ENCODE peak calls at places on chromosome 20, in five cellular contexts. F is HepG2, K is NT2/D1, Y is GM12878, J is H1. S is an unnamed sample.

GRCh38 chr20:20820104-20820503 is 107.7 kb upstream of the RALGAPA2 start:
- DNase-seq in J (peak), Y (no peak), K (no peak), F (peak), S (peak)

GRCh38 chr20:24235740-24236139 is 233.7 kb upstream of the SYNDIG1 start:
- DNase-seq in F (no peak), Y (no peak), K (no peak), J (no peak), S (no peak)

GRCh38 chr20:63978319-63979220 is 872 bp downstream of the SAMD10 start:
- DNase-seq in F (peak), K (no peak), Y (no peak), J (peak), S (peak)

GRCh38 chr20:56412949-56413348 is 889 bp downstream of the CASS4 start:
- DNase-seq in Y (no peak), K (no peak), F (no peak), J (no peak), S (no peak)

GRCh38 chr20:45181639-45182038 is 6.9 kb downstream of the PI3 start:
- DNase-seq in K (peak), J (no peak), Y (no peak), F (no peak), S (no peak)

GRCh38 chr20:33659341-33660034 is 2.6 kb upstream of the C20orf144 start:
- DNase-seq in J (no peak), K (no peak), F (no peak), Y (no peak), S (no peak)

GRCh38 chr20:39553120-39553519 is 591.0 kb downstream of the DHX35 start:
- DNase-seq in J (no peak), K (no peak), Y (no peak), F (no peak), S (no peak)

GRCh38 chr20:235891-236290 is 8.8 kb downstream of the DEFB129 start:
- DNase-seq in K (no peak), Y (no peak), F (no peak), J (no peak), S (no peak)

GRCh38 chr20:19222520-19223040 is 10.1 kb downstream of the SLC24A3 start:
- DNase-seq in F (no peak), K (no peak), J (no peak), Y (no peak), S (no peak)

GRCh38 chr20:51639206-51639832 is 96.8 kb upstream of the NFATC2 start:
- DNase-seq in K (peak), Y (no peak), J (peak), F (peak), S (peak)

GRCh38 chr20:30486103-30486478 is 771.4 kb upstream of the DEFB115 start:
- DNase-seq in J (peak), K (no peak), Y (no peak), F (no peak), S (no peak)

GRCh38 chr20:58042626-58043025 is 185.8 kb downstream of the ANKRD60 start:
- DNase-seq in F (no peak), K (no peak), J (peak), Y (no peak), S (no peak)

GRCh38 chr20:63270606-63271325 is 1.8 kb upstream of the ARFGAP1 start:
- DNase-seq in F (no peak), Y (no peak), J (no peak), K (no peak), S (no peak)

GRCh38 chr20:10793741-10794140 is 119.9 kb upstream of the JAG1 start:
- DNase-seq in F (no peak), Y (no peak), K (no peak), J (peak), S (no peak)

GRCh38 chr20:38633577-38634093 is 32.0 kb downstream of the ARHGAP40 start:
- DNase-seq in K (peak), Y (no peak), J (peak), F (peak), S (peak)

GRCh38 chr20:48921168-48921882 is at the start of gene ARFGEF2:
- DNase-seq in K (peak), J (peak), F (peak), Y (peak), S (peak)

GRCh38 chr20:51230727-51231126 is 207.8 kb upstream of the KCNG1 start:
- DNase-seq in F (no peak), Y (no peak), K (no peak), J (no peak), S (no peak)

DNA sequence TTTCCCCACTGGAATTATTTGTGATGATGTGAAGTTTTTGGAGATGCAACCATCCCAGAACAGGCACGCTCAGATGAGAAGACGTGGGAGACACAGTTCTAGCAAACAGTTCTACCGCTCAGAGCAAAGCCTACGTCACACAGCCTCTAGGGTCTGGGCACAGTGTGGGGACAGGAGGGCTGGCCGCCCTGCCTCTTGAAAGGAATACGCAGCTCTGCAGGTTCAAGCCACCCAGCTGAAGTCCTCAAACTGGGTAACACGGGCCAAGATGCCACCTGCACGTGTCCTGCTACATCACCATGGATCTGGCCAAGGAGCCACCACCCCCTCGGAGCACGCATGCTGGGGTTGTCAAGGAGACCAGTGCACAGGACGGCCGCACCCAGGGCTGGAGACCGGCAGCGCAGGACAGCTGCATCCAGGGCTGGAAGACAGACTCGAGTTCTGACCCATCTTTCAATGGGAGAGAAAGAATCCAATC is 75.0 kb downstream of the NOL4L start:
- DNase-seq in J (no peak), Y (no peak), F (no peak), K (no peak), S (no peak)
- TF ChIP-seq SUZ12 in J (no peak), Y (no peak), F (no peak), K (no peak), S (no peak)

DNA sequence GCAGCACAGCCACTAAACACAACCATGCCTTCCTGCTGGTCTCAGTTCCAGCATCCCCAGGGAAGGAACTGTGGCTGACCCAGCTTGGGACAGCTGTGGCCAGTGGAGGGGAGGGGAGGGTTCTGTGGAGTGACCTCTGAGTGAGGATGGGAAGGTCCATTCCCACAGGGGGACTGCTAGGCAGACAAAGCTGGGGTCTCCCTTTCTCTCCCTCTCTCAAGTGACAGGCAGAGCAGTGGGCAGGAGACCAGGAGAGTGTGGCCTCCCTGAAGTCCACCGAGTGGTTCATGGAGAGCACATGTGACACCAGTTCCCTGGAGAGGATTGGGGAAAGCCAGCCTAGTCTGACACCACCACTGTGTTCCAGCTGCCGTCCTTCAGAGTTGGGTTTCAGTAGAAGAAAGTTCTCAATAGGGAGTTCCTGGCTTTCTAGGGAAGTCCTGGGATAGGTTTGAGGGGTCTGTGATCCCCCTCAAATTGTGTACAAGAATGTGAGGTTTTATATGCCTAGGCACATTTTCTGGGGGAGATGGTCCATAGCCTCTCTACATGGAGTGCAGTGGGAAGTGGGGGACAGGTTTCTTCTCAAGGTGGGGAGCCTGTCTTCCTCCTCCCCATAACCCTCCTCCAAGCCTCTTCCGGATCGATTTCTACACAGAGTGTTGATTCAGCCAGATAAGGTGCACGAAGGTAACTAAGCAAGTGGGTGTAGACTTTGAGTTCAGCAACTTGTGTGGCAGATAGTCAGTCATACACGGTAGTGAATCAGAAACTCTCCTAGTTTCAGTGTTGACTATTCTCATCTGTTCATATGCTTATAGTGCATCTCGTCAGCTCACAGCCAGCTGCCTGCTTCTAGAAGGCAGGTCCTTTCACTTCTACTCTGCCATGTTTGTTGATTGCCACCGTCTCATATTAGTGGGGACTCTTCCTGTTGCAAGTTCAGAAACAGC is 18.9 kb downstream of the MANBAL start:
- DNase-seq in K (no peak), Y (peak), J (no peak), F (no peak), S (no peak)
- TF ChIP-seq SUZ12 in K (no peak), Y (no peak), J (no peak), F (no peak), S (no peak)

GRCh38 chr20:46930940-46931339 is 36.3 kb downstream of the EYA2 start:
- DNase-seq in Y (no peak), K (no peak), F (no peak), J (no peak), S (no peak)

GRCh38 chr20:46931699-46932098 is 37.1 kb downstream of the EYA2 start:
- DNase-seq in K (no peak), Y (no peak), J (no peak), F (no peak), S (no peak)

GRCh38 chr20:46929902-46930301 is 35.3 kb downstream of the EYA2 start:
- DNase-seq in J (no peak), K (no peak), Y (no peak), F (no peak), S (no peak)

GRCh38 chr20:46933150-46933549 is 38.5 kb downstream of the EYA2 start:
- DNase-seq in J (no peak), Y (no peak), K (no peak), F (no peak), S (no peak)

GRCh38 chr20:46928580-46929132 is 34.0 kb downstream of the EYA2 start:
- DNase-seq in F (no peak), Y (no peak), J (no peak), K (peak), S (no peak)
- TF ChIP-seq SUZ12 in F (no peak), Y (no peak), J (no peak), K (no peak), S (no peak)

GRCh38 chr20:41367956-41368355 is 1.3 kb upstream of the EMILIN3 start:
- DNase-seq in J (no peak), Y (no peak), F (no peak), K (no peak), S (no peak)
- TF ChIP-seq SUZ12 in J (no peak), Y (no peak), F (no peak), K (no peak), S (no peak)

DNA sequence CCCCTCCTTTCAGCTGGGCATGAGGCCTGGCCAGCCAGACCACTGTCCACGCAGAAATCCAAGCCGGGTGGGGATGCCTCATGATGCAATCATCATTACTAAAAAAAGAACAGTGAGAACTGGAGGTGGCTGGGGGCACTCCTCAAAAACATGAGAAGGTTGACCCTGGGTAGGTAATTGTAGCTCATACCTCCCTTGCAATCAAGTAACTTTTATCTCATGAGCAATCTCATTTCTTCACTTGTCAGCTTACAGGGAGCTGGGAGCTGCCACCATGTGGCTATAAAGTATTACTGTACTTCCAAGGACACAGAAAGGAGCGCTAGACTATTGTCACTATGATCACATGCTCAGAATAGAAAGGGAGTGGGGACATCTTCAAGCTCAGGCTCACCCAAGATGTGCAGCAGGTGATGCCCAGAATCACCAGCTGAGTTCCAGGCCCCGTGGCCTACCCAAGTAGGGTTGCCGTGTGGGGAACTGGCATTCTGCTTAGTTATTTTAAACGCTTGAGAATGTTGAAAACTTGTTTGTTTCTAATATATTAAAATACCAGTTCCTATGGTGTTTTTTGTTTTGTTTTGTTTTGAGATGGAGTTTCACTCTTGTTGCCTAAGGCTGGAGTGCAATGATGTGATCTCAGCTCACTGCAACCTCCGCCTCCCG is 3.0 kb upstream of the CDH26 start:
- DNase-seq in Y (no peak), J (no peak), K (no peak), F (peak), S (peak)
- TF ChIP-seq SUZ12 in Y (no peak), J (no peak), K (no peak), F (no peak), S (no peak)

DNA sequence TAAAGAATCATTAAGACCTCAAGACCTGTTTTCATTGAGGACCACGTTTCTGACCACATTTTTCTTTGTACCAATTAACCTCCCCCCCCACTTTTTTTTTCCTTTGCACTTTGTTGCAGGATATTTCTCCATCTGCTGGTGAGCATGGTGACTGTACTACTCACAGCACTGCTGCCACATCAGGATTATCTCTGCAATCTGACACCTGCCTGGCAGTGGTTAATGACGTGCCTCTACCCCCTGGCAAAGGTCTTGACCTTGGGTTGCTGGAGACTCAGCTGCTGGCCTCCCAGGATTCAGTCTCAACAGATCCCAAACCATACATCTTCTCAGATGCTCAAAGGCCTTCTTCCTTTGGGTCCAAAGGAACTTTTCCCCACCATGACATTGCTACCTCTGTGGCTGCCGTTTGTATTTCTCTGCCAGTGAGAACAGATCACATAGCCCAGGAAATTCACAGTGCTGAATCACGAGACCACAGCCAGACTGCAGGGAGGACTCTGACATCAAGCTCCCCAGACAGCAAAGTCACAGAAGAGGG is 46.6 kb upstream of the EDN3 start:
- DNase-seq in K (no peak), F (no peak), Y (no peak), J (no peak), S (no peak)
- TF ChIP-seq SUZ12 in K (no peak), F (no peak), Y (no peak), J (no peak), S (no peak)

DNA sequence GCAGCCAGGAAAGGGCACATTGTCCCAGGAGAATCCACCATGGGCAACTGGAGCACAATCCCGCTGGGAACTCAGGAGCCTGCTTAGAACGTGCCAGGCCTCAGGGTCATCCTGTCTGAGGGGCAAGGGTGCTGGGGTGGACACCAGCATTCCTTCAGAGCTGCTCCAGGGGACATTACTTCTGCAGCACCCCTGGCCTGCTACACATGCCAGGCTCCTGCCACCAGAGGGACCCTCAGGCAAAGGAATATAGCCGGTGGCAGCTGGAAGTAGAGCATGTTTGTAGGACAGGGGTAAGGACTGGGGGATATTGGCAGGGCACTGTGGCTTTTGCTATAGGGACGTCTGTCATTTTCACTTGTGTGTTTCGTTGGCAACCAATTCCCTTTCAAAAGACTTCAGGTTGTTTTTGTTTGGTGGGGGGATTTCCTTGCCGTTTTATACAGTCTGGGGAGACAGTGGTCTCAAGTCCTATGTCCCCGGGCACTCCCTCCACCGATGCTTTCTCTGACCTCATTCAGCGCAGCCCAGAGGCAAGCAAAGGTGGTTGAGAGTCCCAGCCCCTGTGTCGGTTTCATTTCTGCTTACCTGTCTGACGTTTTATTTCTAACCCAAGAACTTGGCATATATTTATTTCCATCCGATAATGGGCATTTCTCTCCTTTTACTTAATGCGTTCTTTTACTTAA is 130.8 kb downstream of the JPH2 start:
- DNase-seq in J (peak), Y (no peak), F (peak), K (peak), S (peak)
- TF ChIP-seq SUZ12 in J (no peak), Y (no peak), F (no peak), K (no peak), S (no peak)

GRCh38 chr20:3783516-3784225 is 2.4 kb upstream of the SPEF1 start:
- DNase-seq in K (no peak), Y (no peak), J (no peak), F (no peak), S (no peak)

GRCh38 chr20:3778976-3779375 is 2.3 kb downstream of the SPEF1 start:
- DNase-seq in K (no peak), F (no peak), Y (no peak), J (no peak), S (no peak)

GRCh38 chr20:3782597-3782996 is 1.3 kb upstream of the SPEF1 start:
- DNase-seq in F (no peak), K (no peak), J (no peak), Y (no peak), S (no peak)

GRCh38 chr20:3783068-3783489 is 1.8 kb upstream of the SPEF1 start:
- DNase-seq in F (no peak), Y (no peak), J (no peak), K (no peak), S (no peak)

DNA sequence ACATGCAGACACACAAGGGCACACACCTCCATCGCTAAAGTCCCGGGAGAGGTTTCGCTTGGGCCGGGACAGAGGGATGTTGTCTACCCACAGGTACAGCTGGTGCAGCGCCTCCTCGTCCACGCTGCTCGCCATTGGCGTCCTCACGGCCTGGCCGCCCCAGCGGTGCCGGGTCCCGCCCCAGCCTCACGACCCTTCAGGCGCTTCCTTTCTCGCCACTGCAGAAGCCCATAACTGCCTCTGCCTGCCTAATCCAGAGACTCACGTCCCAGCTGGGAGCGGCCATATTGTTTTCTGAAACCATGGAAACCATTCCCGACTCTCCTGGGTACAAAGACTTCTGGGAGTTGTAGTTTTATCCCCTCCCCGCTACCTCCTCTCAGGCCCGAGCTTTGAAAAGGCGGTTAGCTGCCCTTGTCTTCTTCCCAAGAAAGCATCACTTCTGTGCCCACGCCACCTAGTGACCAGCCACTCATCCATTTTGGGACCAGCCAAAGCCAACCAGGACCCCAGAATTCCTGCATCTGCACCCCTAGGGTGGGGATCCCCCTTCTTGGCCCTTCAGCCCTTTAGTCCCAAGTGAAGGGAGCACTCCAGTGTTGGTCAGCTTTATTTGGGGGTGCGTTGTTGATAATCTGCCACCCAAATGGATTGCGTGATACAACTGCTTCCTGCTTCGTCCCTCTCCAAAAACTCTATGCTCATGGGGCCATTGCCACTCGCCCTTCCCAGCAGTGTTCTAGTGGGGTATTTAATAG is at the start of gene SPEF1:
- DNase-seq in F (peak), K (peak), Y (peak), J (peak), S (peak)
- TF ChIP-seq SUZ12 in F (peak), K (no peak), Y (no peak), J (no peak), S (no peak)

S was measured in HEK293T.